ENCODE peak calls at places on chromosomes 16 and 17, in nine cellular contexts. One of them, this sample, is unnamed.

GRCh38 chr17:42928714-42929496 is 28.3 kb downstream of the G6PC1 start:
- DNase-seq in stimulated activated CD4-positive, alpha-beta T cell treated with anti-CD3 and anti-CD28 coated beads, Interleukin-4, amount 100 ng/mL, for 48 hours: peak; percentile 26
- DNase-seq in nucleus accumbens: no peak
- DNase-seq in lung: peak; percentile 53
- DNase-seq in kidney glomerular epithelial cell: peak; percentile 87
- DNase-seq in T-helper 9 cell: no peak
- DNase-seq in NCI-H69: peak; percentile 78
- DNase-seq in stimulated activated CD8-positive, alpha-beta memory T cell treated with anti-CD3 and anti-CD28 coated beads, Interleukin-12 subunit alpha, Interleukin-12 subunit beta, amount 100 ng/mL, for 4 hours: no peak
- DNase-seq in naive thymus-derived CD4-positive, alpha-beta T cell: peak; percentile 24
- DNase-seq in this sample: peak; percentile 68

GRCh38 chr16:4924593-4925378 is 12.2 kb downstream of the PPL start:
- DNase-seq in stimulated activated CD4-positive, alpha-beta T cell treated with anti-CD3 and anti-CD28 coated beads, Interleukin-4, amount 100 ng/mL, for 48 hours: no peak
- DNase-seq in nucleus accumbens: no peak
- DNase-seq in lung: peak; percentile 89
- DNase-seq in kidney glomerular epithelial cell: no peak
- DNase-seq in T-helper 9 cell: no peak
- DNase-seq in NCI-H69: no peak
- DNase-seq in stimulated activated CD8-positive, alpha-beta memory T cell treated with anti-CD3 and anti-CD28 coated beads, Interleukin-12 subunit alpha, Interleukin-12 subunit beta, amount 100 ng/mL, for 4 hours: no peak
- DNase-seq in naive thymus-derived CD4-positive, alpha-beta T cell: no peak
- DNase-seq in this sample: no peak

GRCh38 chr16:65576631-65577030 is 454.8 kb upstream of the CDH11 start:
- DNase-seq in stimulated activated CD4-positive, alpha-beta T cell treated with anti-CD3 and anti-CD28 coated beads, Interleukin-4, amount 100 ng/mL, for 48 hours: no peak
- DNase-seq in nucleus accumbens: no peak
- DNase-seq in lung: no peak
- DNase-seq in kidney glomerular epithelial cell: no peak
- DNase-seq in T-helper 9 cell: no peak
- DNase-seq in NCI-H69: no peak
- DNase-seq in stimulated activated CD8-positive, alpha-beta memory T cell treated with anti-CD3 and anti-CD28 coated beads, Interleukin-12 subunit alpha, Interleukin-12 subunit beta, amount 100 ng/mL, for 4 hours: no peak
- DNase-seq in naive thymus-derived CD4-positive, alpha-beta T cell: no peak
- DNase-seq in this sample: no peak

GRCh38 chr16:21283521-21284289 is 5.6 kb upstream of the CRYM start:
- DNase-seq in stimulated activated CD4-positive, alpha-beta T cell treated with anti-CD3 and anti-CD28 coated beads, Interleukin-4, amount 100 ng/mL, for 48 hours: no peak
- DNase-seq in nucleus accumbens: no peak
- DNase-seq in lung: peak; percentile 37
- DNase-seq in kidney glomerular epithelial cell: no peak
- DNase-seq in T-helper 9 cell: no peak
- DNase-seq in NCI-H69: no peak
- DNase-seq in stimulated activated CD8-positive, alpha-beta memory T cell treated with anti-CD3 and anti-CD28 coated beads, Interleukin-12 subunit alpha, Interleukin-12 subunit beta, amount 100 ng/mL, for 4 hours: no peak
- DNase-seq in naive thymus-derived CD4-positive, alpha-beta T cell: no peak
- DNase-seq in this sample: no peak

GRCh38 chr17:68437979-68438877 is 19.1 kb downstream of the WIPI1 start:
- DNase-seq in stimulated activated CD4-positive, alpha-beta T cell treated with anti-CD3 and anti-CD28 coated beads, Interleukin-4, amount 100 ng/mL, for 48 hours: no peak
- DNase-seq in nucleus accumbens: no peak
- DNase-seq in lung: no peak
- DNase-seq in kidney glomerular epithelial cell: no peak
- DNase-seq in T-helper 9 cell: peak; percentile 25
- DNase-seq in NCI-H69: peak; percentile 14
- DNase-seq in stimulated activated CD8-positive, alpha-beta memory T cell treated with anti-CD3 and anti-CD28 coated beads, Interleukin-12 subunit alpha, Interleukin-12 subunit beta, amount 100 ng/mL, for 4 hours: no peak
- DNase-seq in naive thymus-derived CD4-positive, alpha-beta T cell: no peak
- DNase-seq in this sample: peak; percentile 45

GRCh38 chr17:17816831-17817551 is 19.8 kb downstream of the SREBF1 start:
- DNase-seq in stimulated activated CD4-positive, alpha-beta T cell treated with anti-CD3 and anti-CD28 coated beads, Interleukin-4, amount 100 ng/mL, for 48 hours: no peak
- DNase-seq in nucleus accumbens: no peak
- DNase-seq in lung: no peak
- DNase-seq in kidney glomerular epithelial cell: no peak
- DNase-seq in T-helper 9 cell: no peak
- DNase-seq in NCI-H69: no peak
- DNase-seq in stimulated activated CD8-positive, alpha-beta memory T cell treated with anti-CD3 and anti-CD28 coated beads, Interleukin-12 subunit alpha, Interleukin-12 subunit beta, amount 100 ng/mL, for 4 hours: no peak
- DNase-seq in naive thymus-derived CD4-positive, alpha-beta T cell: no peak
- DNase-seq in this sample: no peak

GRCh38 chr16:16828913-16829398 is 450.0 kb downstream of the NPIPA7 start:
- DNase-seq in stimulated activated CD4-positive, alpha-beta T cell treated with anti-CD3 and anti-CD28 coated beads, Interleukin-4, amount 100 ng/mL, for 48 hours: no peak
- DNase-seq in nucleus accumbens: no peak
- DNase-seq in lung: no peak
- DNase-seq in kidney glomerular epithelial cell: no peak
- DNase-seq in T-helper 9 cell: no peak
- DNase-seq in NCI-H69: no peak
- DNase-seq in stimulated activated CD8-positive, alpha-beta memory T cell treated with anti-CD3 and anti-CD28 coated beads, Interleukin-12 subunit alpha, Interleukin-12 subunit beta, amount 100 ng/mL, for 4 hours: no peak
- DNase-seq in naive thymus-derived CD4-positive, alpha-beta T cell: no peak
- DNase-seq in this sample: peak; percentile 84

GRCh38 chr16:31513126-31513525 is 4.9 kb upstream of the RUSF1 start:
- DNase-seq in stimulated activated CD4-positive, alpha-beta T cell treated with anti-CD3 and anti-CD28 coated beads, Interleukin-4, amount 100 ng/mL, for 48 hours: no peak
- DNase-seq in nucleus accumbens: no peak
- DNase-seq in lung: no peak
- DNase-seq in kidney glomerular epithelial cell: peak; percentile 11
- DNase-seq in T-helper 9 cell: no peak
- DNase-seq in NCI-H69: no peak
- DNase-seq in stimulated activated CD8-positive, alpha-beta memory T cell treated with anti-CD3 and anti-CD28 coated beads, Interleukin-12 subunit alpha, Interleukin-12 subunit beta, amount 100 ng/mL, for 4 hours: no peak
- DNase-seq in naive thymus-derived CD4-positive, alpha-beta T cell: no peak
- DNase-seq in this sample: peak; percentile 77

GRCh38 chr17:5943232-5943631 is 126.9 kb upstream of the WSCD1 start:
- DNase-seq in stimulated activated CD4-positive, alpha-beta T cell treated with anti-CD3 and anti-CD28 coated beads, Interleukin-4, amount 100 ng/mL, for 48 hours: no peak
- DNase-seq in nucleus accumbens: no peak
- DNase-seq in lung: no peak
- DNase-seq in kidney glomerular epithelial cell: no peak
- DNase-seq in T-helper 9 cell: no peak
- DNase-seq in NCI-H69: no peak
- DNase-seq in stimulated activated CD8-positive, alpha-beta memory T cell treated with anti-CD3 and anti-CD28 coated beads, Interleukin-12 subunit alpha, Interleukin-12 subunit beta, amount 100 ng/mL, for 4 hours: no peak
- DNase-seq in naive thymus-derived CD4-positive, alpha-beta T cell: no peak
- DNase-seq in this sample: no peak

GRCh38 chr16:57976331-57976796 is 5.4 kb upstream of the CNGB1 start:
- DNase-seq in stimulated activated CD4-positive, alpha-beta T cell treated with anti-CD3 and anti-CD28 coated beads, Interleukin-4, amount 100 ng/mL, for 48 hours: no peak
- DNase-seq in nucleus accumbens: peak; percentile 14
- DNase-seq in lung: no peak
- DNase-seq in kidney glomerular epithelial cell: no peak
- DNase-seq in T-helper 9 cell: no peak
- DNase-seq in NCI-H69: no peak
- DNase-seq in stimulated activated CD8-positive, alpha-beta memory T cell treated with anti-CD3 and anti-CD28 coated beads, Interleukin-12 subunit alpha, Interleukin-12 subunit beta, amount 100 ng/mL, for 4 hours: no peak
- DNase-seq in naive thymus-derived CD4-positive, alpha-beta T cell: no peak
- DNase-seq in this sample: peak; percentile 13

GRCh38 chr16:85502357-85502756 is 110.8 kb upstream of the GSE1 start:
- DNase-seq in stimulated activated CD4-positive, alpha-beta T cell treated with anti-CD3 and anti-CD28 coated beads, Interleukin-4, amount 100 ng/mL, for 48 hours: no peak
- DNase-seq in nucleus accumbens: no peak
- DNase-seq in lung: no peak
- DNase-seq in kidney glomerular epithelial cell: no peak
- DNase-seq in T-helper 9 cell: no peak
- DNase-seq in NCI-H69: no peak
- DNase-seq in stimulated activated CD8-positive, alpha-beta memory T cell treated with anti-CD3 and anti-CD28 coated beads, Interleukin-12 subunit alpha, Interleukin-12 subunit beta, amount 100 ng/mL, for 4 hours: no peak
- DNase-seq in naive thymus-derived CD4-positive, alpha-beta T cell: no peak
- DNase-seq in this sample: no peak

GRCh38 chr17:39684369-39685043 is 3.4 kb downstream of the PGAP3 start:
- DNase-seq in stimulated activated CD4-positive, alpha-beta T cell treated with anti-CD3 and anti-CD28 coated beads, Interleukin-4, amount 100 ng/mL, for 48 hours: no peak
- DNase-seq in nucleus accumbens: no peak
- DNase-seq in lung: no peak
- DNase-seq in kidney glomerular epithelial cell: no peak
- DNase-seq in T-helper 9 cell: no peak
- DNase-seq in NCI-H69: no peak
- DNase-seq in stimulated activated CD8-positive, alpha-beta memory T cell treated with anti-CD3 and anti-CD28 coated beads, Interleukin-12 subunit alpha, Interleukin-12 subunit beta, amount 100 ng/mL, for 4 hours: no peak
- DNase-seq in naive thymus-derived CD4-positive, alpha-beta T cell: no peak
- DNase-seq in this sample: no peak

GRCh38 chr17:72970794-72971512 is 121.5 kb downstream of the SLC39A11 start:
- DNase-seq in stimulated activated CD4-positive, alpha-beta T cell treated with anti-CD3 and anti-CD28 coated beads, Interleukin-4, amount 100 ng/mL, for 48 hours: no peak
- DNase-seq in nucleus accumbens: no peak
- DNase-seq in lung: no peak
- DNase-seq in kidney glomerular epithelial cell: no peak
- DNase-seq in T-helper 9 cell: no peak
- DNase-seq in NCI-H69: no peak
- DNase-seq in stimulated activated CD8-positive, alpha-beta memory T cell treated with anti-CD3 and anti-CD28 coated beads, Interleukin-12 subunit alpha, Interleukin-12 subunit beta, amount 100 ng/mL, for 4 hours: no peak
- DNase-seq in naive thymus-derived CD4-positive, alpha-beta T cell: no peak
- DNase-seq in this sample: peak; percentile 85

GRCh38 chr16:3080024-3080423 is 14.6 kb downstream of the IL32 start:
- DNase-seq in stimulated activated CD4-positive, alpha-beta T cell treated with anti-CD3 and anti-CD28 coated beads, Interleukin-4, amount 100 ng/mL, for 48 hours: no peak
- DNase-seq in nucleus accumbens: no peak
- DNase-seq in lung: no peak
- DNase-seq in kidney glomerular epithelial cell: no peak
- DNase-seq in T-helper 9 cell: no peak
- DNase-seq in NCI-H69: no peak
- DNase-seq in stimulated activated CD8-positive, alpha-beta memory T cell treated with anti-CD3 and anti-CD28 coated beads, Interleukin-12 subunit alpha, Interleukin-12 subunit beta, amount 100 ng/mL, for 4 hours: no peak
- DNase-seq in naive thymus-derived CD4-positive, alpha-beta T cell: no peak
- DNase-seq in this sample: no peak

GRCh38 chr16:83338941-83339340 is 468.8 kb upstream of the HSBP1 start:
- DNase-seq in stimulated activated CD4-positive, alpha-beta T cell treated with anti-CD3 and anti-CD28 coated beads, Interleukin-4, amount 100 ng/mL, for 48 hours: no peak
- DNase-seq in nucleus accumbens: no peak
- DNase-seq in lung: no peak
- DNase-seq in kidney glomerular epithelial cell: no peak
- DNase-seq in T-helper 9 cell: no peak
- DNase-seq in NCI-H69: peak; percentile 62
- DNase-seq in stimulated activated CD8-positive, alpha-beta memory T cell treated with anti-CD3 and anti-CD28 coated beads, Interleukin-12 subunit alpha, Interleukin-12 subunit beta, amount 100 ng/mL, for 4 hours: no peak
- DNase-seq in naive thymus-derived CD4-positive, alpha-beta T cell: no peak
- DNase-seq in this sample: peak; percentile 91

GRCh38 chr17:33596904-33597303 is 303.8 kb upstream of the ASIC2 start:
- DNase-seq in stimulated activated CD4-positive, alpha-beta T cell treated with anti-CD3 and anti-CD28 coated beads, Interleukin-4, amount 100 ng/mL, for 48 hours: no peak
- DNase-seq in nucleus accumbens: peak; percentile 1
- DNase-seq in lung: no peak
- DNase-seq in kidney glomerular epithelial cell: no peak
- DNase-seq in T-helper 9 cell: no peak
- DNase-seq in NCI-H69: no peak
- DNase-seq in stimulated activated CD8-positive, alpha-beta memory T cell treated with anti-CD3 and anti-CD28 coated beads, Interleukin-12 subunit alpha, Interleukin-12 subunit beta, amount 100 ng/mL, for 4 hours: no peak
- DNase-seq in naive thymus-derived CD4-positive, alpha-beta T cell: no peak
- DNase-seq in this sample: no peak

GRCh38 chr16:9458816-9459215 is 367.4 kb downstream of the HAPSTR1 start:
- DNase-seq in stimulated activated CD4-positive, alpha-beta T cell treated with anti-CD3 and anti-CD28 coated beads, Interleukin-4, amount 100 ng/mL, for 48 hours: no peak
- DNase-seq in nucleus accumbens: no peak
- DNase-seq in lung: no peak
- DNase-seq in kidney glomerular epithelial cell: no peak
- DNase-seq in T-helper 9 cell: no peak
- DNase-seq in NCI-H69: no peak
- DNase-seq in stimulated activated CD8-positive, alpha-beta memory T cell treated with anti-CD3 and anti-CD28 coated beads, Interleukin-12 subunit alpha, Interleukin-12 subunit beta, amount 100 ng/mL, for 4 hours: no peak
- DNase-seq in naive thymus-derived CD4-positive, alpha-beta T cell: no peak
- DNase-seq in this sample: no peak

GRCh38 chr16:30491744-30492308 is 19.3 kb downstream of the ITGAL start:
- DNase-seq in stimulated activated CD4-positive, alpha-beta T cell treated with anti-CD3 and anti-CD28 coated beads, Interleukin-4, amount 100 ng/mL, for 48 hours: no peak
- DNase-seq in nucleus accumbens: no peak
- DNase-seq in lung: no peak
- DNase-seq in kidney glomerular epithelial cell: peak; percentile 6
- DNase-seq in T-helper 9 cell: no peak
- DNase-seq in NCI-H69: peak; percentile 21
- DNase-seq in stimulated activated CD8-positive, alpha-beta memory T cell treated with anti-CD3 and anti-CD28 coated beads, Interleukin-12 subunit alpha, Interleukin-12 subunit beta, amount 100 ng/mL, for 4 hours: no peak
- DNase-seq in naive thymus-derived CD4-positive, alpha-beta T cell: no peak
- DNase-seq in this sample: peak; percentile 93

This sample was measured in HT1080.